ENCODE peak calls at places on chromosomes 7 and 10, in six cellular contexts. One of them, this sample, is unnamed.

GRCh38 chr10:60611291-60611747 is 167.0 kb upstream of the CDK1 start:
- DNase-seq in brain microvascular endothelial cell: peak; percentile 86
- DNase-seq in fibroblast of the aortic adventitia: peak; percentile 82
- DNase-seq in psoas muscle: no peak
- DNase-seq in AG04450: no peak
- DNase-seq in SK-N-SH: no peak
- DNase-seq in this sample: peak; percentile 64

GRCh38 chr10:76984559-76985443 is 652.8 kb downstream of the KCNMA1 start:
- DNase-seq in AG04450: peak; percentile 59
- DNase-seq in brain microvascular endothelial cell: peak; percentile 56
- DNase-seq in psoas muscle: peak; percentile 71
- DNase-seq in fibroblast of the aortic adventitia: peak; percentile 86
- DNase-seq in SK-N-SH: peak; percentile 57
- DNase-seq in this sample: peak; percentile 91

GRCh38 chr10:118998183-118998582 is 31.3 kb upstream of the NANOS1 start:
- DNase-seq in brain microvascular endothelial cell: no peak
- DNase-seq in AG04450: no peak
- DNase-seq in SK-N-SH: no peak
- DNase-seq in fibroblast of the aortic adventitia: no peak
- DNase-seq in psoas muscle: no peak
- DNase-seq in this sample: no peak

GRCh38 chr10:20622522-20623270 is 274.4 kb downstream of the NEBL start:
- DNase-seq in brain microvascular endothelial cell: peak; percentile 38
- DNase-seq in psoas muscle: no peak
- DNase-seq in SK-N-SH: no peak
- DNase-seq in AG04450: no peak
- DNase-seq in fibroblast of the aortic adventitia: no peak
- DNase-seq in this sample: no peak

GRCh38 chr10:42637648-42638052 is 720 bp downstream of the ZNF33B start:
- DNase-seq in AG04450: no peak
- DNase-seq in psoas muscle: no peak
- DNase-seq in SK-N-SH: no peak
- DNase-seq in brain microvascular endothelial cell: no peak
- DNase-seq in fibroblast of the aortic adventitia: no peak
- DNase-seq in this sample: no peak

GRCh38 chr7:102318482-102318971 is 31.9 kb downstream of the SH2B2 start:
- DNase-seq in SK-N-SH: peak; percentile 59
- DNase-seq in psoas muscle: no peak
- DNase-seq in AG04450: no peak
- DNase-seq in brain microvascular endothelial cell: no peak
- DNase-seq in fibroblast of the aortic adventitia: peak; percentile 2
- DNase-seq in this sample: peak; percentile 67

GRCh38 chr10:72223743-72224101 is 7.6 kb upstream of the ASCC1 start:
- DNase-seq in brain microvascular endothelial cell: peak; percentile 35
- DNase-seq in psoas muscle: no peak
- DNase-seq in AG04450: no peak
- DNase-seq in fibroblast of the aortic adventitia: peak; percentile 15
- DNase-seq in SK-N-SH: no peak
- DNase-seq in this sample: no peak

GRCh38 chr7:148084138-148084537 is 506.4 kb upstream of the C7orf33 start:
- DNase-seq in psoas muscle: no peak
- DNase-seq in brain microvascular endothelial cell: peak; percentile 58
- DNase-seq in fibroblast of the aortic adventitia: peak; percentile 29
- DNase-seq in SK-N-SH: peak; percentile 77
- DNase-seq in AG04450: no peak
- DNase-seq in this sample: peak; percentile 89

GRCh38 chr7:155490697-155491628 is 33.0 kb downstream of the EN2 start:
- DNase-seq in SK-N-SH: peak; percentile 71
- DNase-seq in fibroblast of the aortic adventitia: peak; percentile 22
- DNase-seq in psoas muscle: peak; percentile 80
- DNase-seq in brain microvascular endothelial cell: no peak
- DNase-seq in AG04450: no peak
- DNase-seq in this sample: peak; percentile 77

GRCh38 chr7:155491812-155492211 is 33.9 kb downstream of the EN2 start:
- DNase-seq in psoas muscle: no peak
- DNase-seq in SK-N-SH: no peak
- DNase-seq in AG04450: no peak
- DNase-seq in brain microvascular endothelial cell: no peak
- DNase-seq in fibroblast of the aortic adventitia: no peak
- DNase-seq in this sample: no peak

GRCh38 chr7:155489158-155489840 is 31.4 kb downstream of the EN2 start:
- DNase-seq in AG04450: no peak
- DNase-seq in SK-N-SH: no peak
- DNase-seq in fibroblast of the aortic adventitia: no peak
- DNase-seq in brain microvascular endothelial cell: no peak
- DNase-seq in psoas muscle: no peak
- DNase-seq in this sample: no peak

GRCh38 chr7:155488483-155489127 is 30.7 kb downstream of the EN2 start:
- DNase-seq in brain microvascular endothelial cell: no peak
- DNase-seq in fibroblast of the aortic adventitia: no peak
- DNase-seq in SK-N-SH: no peak
- DNase-seq in AG04450: no peak
- DNase-seq in psoas muscle: no peak
- DNase-seq in this sample: no peak

DNA sequence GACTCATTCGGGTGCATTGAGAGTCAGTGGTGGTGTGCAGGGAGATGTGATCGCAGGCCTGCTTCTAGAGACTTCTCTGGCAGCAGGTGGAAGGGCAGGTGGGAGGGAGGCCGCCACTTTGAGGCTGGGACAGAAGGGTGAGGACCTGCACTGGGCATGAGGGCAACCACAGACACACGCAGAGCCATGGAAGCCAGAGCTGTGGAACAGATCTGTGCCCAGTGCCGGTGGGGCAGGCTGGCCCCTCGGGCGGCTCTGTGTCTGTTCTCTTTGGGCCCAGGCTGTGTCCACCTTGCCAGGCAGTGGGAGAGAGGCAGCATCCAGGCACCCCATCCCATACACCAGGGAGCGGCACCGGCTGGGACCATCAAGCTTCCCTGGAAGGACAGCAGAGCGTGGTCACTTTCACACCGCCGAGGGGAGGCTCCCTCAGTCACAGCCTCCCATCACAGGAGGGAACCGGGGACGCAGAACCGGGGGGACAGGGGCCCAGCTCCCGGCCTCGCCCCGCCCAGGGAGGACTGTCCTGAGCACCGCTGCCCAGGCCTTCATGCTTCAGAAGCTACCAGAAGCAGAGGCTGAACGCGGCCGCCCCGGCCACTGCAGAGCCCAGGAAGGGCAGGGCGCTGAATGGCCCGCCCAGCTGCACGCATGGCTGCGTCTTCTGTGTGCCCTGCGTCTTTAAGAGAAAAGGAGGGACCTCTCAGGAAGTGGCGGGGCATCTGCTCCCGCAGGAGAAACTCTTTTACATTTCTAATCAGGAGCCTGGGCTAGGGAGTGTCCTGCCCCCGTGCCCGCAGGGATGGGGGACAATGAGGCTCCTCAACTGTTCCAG is 32.1 kb downstream of the EN2 start:
- DNase-seq in AG04450: no peak
- DNase-seq in brain microvascular endothelial cell: no peak
- DNase-seq in psoas muscle: no peak
- DNase-seq in fibroblast of the aortic adventitia: peak; percentile 13
- DNase-seq in SK-N-SH: peak; percentile 47
- DNase-seq in this sample: peak; percentile 66
- TF ChIP-seq CTCF in AG04450: no peak
- TF ChIP-seq CTCF in brain microvascular endothelial cell: no peak
- TF ChIP-seq CTCF in psoas muscle: no peak
- TF ChIP-seq CTCF in fibroblast of the aortic adventitia: no peak
- TF ChIP-seq CTCF in SK-N-SH: no peak
- TF ChIP-seq CTCF in this sample: no peak

DNA sequence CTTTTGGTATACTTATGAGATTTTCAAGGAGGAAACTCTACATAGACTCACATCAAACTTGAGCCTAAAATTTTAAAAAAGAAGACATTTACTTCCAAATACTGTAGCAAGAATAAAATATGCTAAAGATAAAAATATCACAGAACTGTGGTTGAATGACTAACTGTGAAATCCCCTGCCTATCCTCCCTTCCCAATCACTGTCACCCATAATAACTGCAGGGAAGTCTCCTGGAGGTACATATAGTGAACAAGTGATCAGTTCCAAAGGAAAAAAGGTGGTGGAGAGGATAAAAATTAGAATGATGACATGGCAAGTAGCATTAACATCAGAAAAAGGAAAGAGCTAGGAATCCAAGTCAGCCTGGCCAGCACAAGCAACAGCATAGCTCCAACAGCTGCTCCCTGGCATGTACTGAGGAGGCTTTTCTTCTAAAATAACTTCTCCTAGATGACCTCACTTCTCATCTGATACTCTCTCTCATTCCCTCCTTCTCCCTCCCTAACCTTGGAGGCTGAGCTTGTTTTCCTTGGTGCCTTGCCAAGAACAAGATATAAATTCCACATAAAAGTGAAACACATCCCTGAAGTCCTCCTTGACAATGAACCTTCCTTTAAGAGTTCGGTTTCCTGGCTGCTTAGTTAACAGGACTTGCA is 124.0 kb downstream of the IQUB start:
- DNase-seq in brain microvascular endothelial cell: peak; percentile 71
- DNase-seq in SK-N-SH: no peak
- DNase-seq in fibroblast of the aortic adventitia: peak; percentile 81
- DNase-seq in AG04450: no peak
- DNase-seq in psoas muscle: no peak
- DNase-seq in this sample: no peak
- TF ChIP-seq CTCF in brain microvascular endothelial cell: no peak
- TF ChIP-seq CTCF in SK-N-SH: no peak
- TF ChIP-seq CTCF in fibroblast of the aortic adventitia: no peak
- TF ChIP-seq CTCF in AG04450: no peak
- TF ChIP-seq CTCF in psoas muscle: no peak
- TF ChIP-seq CTCF in this sample: no peak

GRCh38 chr10:31619410-31620095 is 300.5 kb downstream of the ZEB1 start:
- DNase-seq in AG04450: no peak
- DNase-seq in fibroblast of the aortic adventitia: no peak
- DNase-seq in SK-N-SH: no peak
- DNase-seq in psoas muscle: peak; percentile 58
- DNase-seq in brain microvascular endothelial cell: no peak
- DNase-seq in this sample: no peak

GRCh38 chr10:31622993-31623392 is 304.0 kb downstream of the ZEB1 start:
- DNase-seq in brain microvascular endothelial cell: no peak
- DNase-seq in psoas muscle: peak; percentile 21
- DNase-seq in SK-N-SH: no peak
- DNase-seq in AG04450: no peak
- DNase-seq in fibroblast of the aortic adventitia: peak; percentile 96
- DNase-seq in this sample: no peak

GRCh38 chr10:31618541-31619291 is 299.7 kb downstream of the ZEB1 start:
- DNase-seq in AG04450: no peak
- DNase-seq in brain microvascular endothelial cell: no peak
- DNase-seq in psoas muscle: peak; percentile 86
- DNase-seq in SK-N-SH: no peak
- DNase-seq in fibroblast of the aortic adventitia: peak; percentile 97
- DNase-seq in this sample: no peak

GRCh38 chr10:31621733-31622132 is 302.7 kb downstream of the ZEB1 start:
- DNase-seq in psoas muscle: peak; percentile 23
- DNase-seq in SK-N-SH: no peak
- DNase-seq in fibroblast of the aortic adventitia: no peak
- DNase-seq in brain microvascular endothelial cell: no peak
- DNase-seq in AG04450: no peak
- DNase-seq in this sample: no peak

DNA sequence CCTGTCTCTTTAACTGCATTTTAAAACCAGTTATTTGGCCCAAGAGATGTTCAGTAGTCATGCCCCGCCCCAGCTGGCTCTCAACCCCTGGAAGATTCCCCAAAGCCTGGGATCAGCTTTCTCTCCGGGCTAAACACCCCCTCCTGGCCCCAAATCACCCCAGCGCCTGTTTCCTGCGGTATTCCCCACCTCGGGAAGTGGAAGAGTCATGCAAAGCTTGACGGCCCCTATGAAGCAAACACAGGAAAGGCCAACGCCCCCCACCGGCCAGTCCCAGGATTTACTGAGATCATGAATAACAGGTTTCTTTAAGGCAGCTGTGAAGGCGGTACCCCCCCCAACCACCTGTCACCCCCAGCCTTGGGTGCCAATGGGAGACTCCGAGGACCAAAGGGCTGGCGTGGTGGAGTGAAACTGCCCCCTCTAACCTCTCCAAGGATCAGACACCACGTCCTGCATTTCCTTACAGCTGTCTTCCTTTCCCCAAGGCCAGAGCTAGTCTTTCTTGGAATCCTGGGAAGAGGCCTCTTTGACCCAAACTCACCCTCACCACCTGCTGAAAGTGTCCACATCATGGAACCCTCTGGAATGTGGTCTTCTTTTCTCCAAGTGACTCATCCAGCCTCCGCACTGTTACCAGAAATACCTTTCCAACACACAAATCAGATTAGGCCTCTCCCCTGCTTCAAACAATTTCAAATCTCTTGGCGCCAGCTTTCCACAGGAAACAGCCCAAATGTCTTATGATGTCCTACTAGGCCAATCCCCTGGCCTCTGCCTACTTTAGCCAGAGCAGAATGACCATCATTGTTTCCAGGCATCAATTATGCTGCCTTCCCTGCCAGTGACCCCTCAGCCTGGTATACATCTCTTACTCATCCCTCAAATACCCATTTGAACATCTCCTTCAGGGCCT is 301.5 kb downstream of the ZEB1 start:
- DNase-seq in SK-N-SH: no peak
- DNase-seq in psoas muscle: peak; percentile 91
- DNase-seq in brain microvascular endothelial cell: peak; percentile 42
- DNase-seq in fibroblast of the aortic adventitia: peak; percentile 93
- DNase-seq in AG04450: no peak
- DNase-seq in this sample: peak; percentile 88
- TF ChIP-seq CTCF in SK-N-SH: no peak
- TF ChIP-seq CTCF in psoas muscle: no peak
- TF ChIP-seq CTCF in brain microvascular endothelial cell: peak; percentile 35
- TF ChIP-seq CTCF in fibroblast of the aortic adventitia: peak; percentile 56
- TF ChIP-seq CTCF in AG04450: peak; percentile 9
- TF ChIP-seq CTCF in this sample: peak; percentile 67

GRCh38 chr10:125152646-125153368 is 7.6 kb downstream of the CTBP2 start:
- DNase-seq in fibroblast of the aortic adventitia: no peak
- DNase-seq in AG04450: no peak
- DNase-seq in brain microvascular endothelial cell: no peak
- DNase-seq in psoas muscle: peak; percentile 84
- DNase-seq in SK-N-SH: no peak
- DNase-seq in this sample: peak; percentile 78

GRCh38 chr10:125153693-125154490 is 6.5 kb downstream of the CTBP2 start:
- DNase-seq in fibroblast of the aortic adventitia: peak; percentile 54
- DNase-seq in SK-N-SH: no peak
- DNase-seq in AG04450: no peak
- DNase-seq in psoas muscle: no peak
- DNase-seq in brain microvascular endothelial cell: no peak
- DNase-seq in this sample: no peak

GRCh38 chr10:125151170-125151823 is 9.1 kb downstream of the CTBP2 start:
- DNase-seq in brain microvascular endothelial cell: no peak
- DNase-seq in SK-N-SH: no peak
- DNase-seq in psoas muscle: no peak
- DNase-seq in AG04450: no peak
- DNase-seq in fibroblast of the aortic adventitia: no peak
- DNase-seq in this sample: peak; percentile 66

GRCh38 chr10:125154529-125154928 is 5.8 kb downstream of the CTBP2 start:
- DNase-seq in brain microvascular endothelial cell: no peak
- DNase-seq in psoas muscle: no peak
- DNase-seq in SK-N-SH: no peak
- DNase-seq in AG04450: no peak
- DNase-seq in fibroblast of the aortic adventitia: no peak
- DNase-seq in this sample: no peak

DNA sequence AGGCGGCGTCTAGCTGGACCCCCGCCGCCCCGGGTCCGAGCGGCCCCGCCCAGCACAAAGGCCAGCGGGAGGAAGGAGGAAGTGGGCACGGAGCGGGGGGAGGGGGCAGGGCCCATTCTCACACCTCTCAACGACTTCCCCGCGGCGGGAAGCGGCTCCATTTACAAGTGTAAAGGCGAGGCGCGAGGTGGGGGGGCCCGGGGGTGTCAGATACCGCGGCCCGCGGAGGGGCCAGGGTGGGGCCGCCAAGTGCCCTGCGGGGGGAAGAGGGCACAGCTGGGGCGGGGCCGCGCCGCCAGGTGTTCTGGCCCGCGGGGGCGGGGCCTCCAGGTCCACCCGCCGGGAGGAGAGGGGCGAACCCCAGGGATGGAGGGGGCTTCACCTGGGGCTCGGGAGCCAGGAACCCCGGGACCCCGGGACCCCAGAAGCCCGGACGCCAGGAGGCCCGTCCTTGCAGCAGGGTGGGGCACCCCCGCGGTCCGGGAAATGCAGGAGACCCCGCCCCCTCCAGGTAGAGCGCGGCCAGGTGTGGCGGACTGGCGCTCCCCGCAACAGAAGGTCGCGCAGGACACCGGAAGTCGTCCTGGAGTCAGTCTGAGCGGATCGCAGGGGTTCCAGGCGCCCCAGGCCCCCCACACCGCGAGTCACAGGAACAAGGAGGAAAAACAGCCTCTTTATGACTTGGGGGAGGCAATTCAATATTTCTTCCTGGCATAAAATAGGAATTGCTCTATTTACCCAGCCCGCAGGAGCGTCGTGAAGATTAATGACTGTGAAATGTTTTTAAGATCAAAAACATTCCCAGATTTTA is 8.3 kb downstream of the CTBP2 start:
- DNase-seq in psoas muscle: no peak
- DNase-seq in brain microvascular endothelial cell: no peak
- DNase-seq in fibroblast of the aortic adventitia: no peak
- DNase-seq in AG04450: no peak
- DNase-seq in SK-N-SH: no peak
- DNase-seq in this sample: peak; percentile 97
- TF ChIP-seq CTCF in psoas muscle: no peak
- TF ChIP-seq CTCF in brain microvascular endothelial cell: no peak
- TF ChIP-seq CTCF in fibroblast of the aortic adventitia: no peak
- TF ChIP-seq CTCF in AG04450: no peak
- TF ChIP-seq CTCF in SK-N-SH: no peak
- TF ChIP-seq CTCF in this sample: peak; percentile 20